ENCODE peak calls at places on chromosomes 5 and 9, in four cellular contexts. H is IMR-90; K is small intestine; V is CD8-positive, alpha-beta T cell. Y is an unnamed sample.

GRCh38 chr5:96381526-96381925 is 51.5 kb downstream of the PCSK1 start:
- DNase-seq in H (no peak), K (peak; percentile 27), V (no peak), Y (no peak)

GRCh38 chr5:62149894-62150293 is 156.1 kb upstream of the KIF2A start:
- DNase-seq in H (no peak), K (no peak), V (no peak), Y (no peak)

GRCh38 chr5:127088226-127088625 is 14.9 kb upstream of the C5orf63 start:
- DNase-seq in H (peak; percentile 97), K (peak; percentile 57), V (no peak), Y (peak; percentile 85)

GRCh38 chr5:112492291-112492690 is 73.2 kb upstream of the EPB41L4A start:
- DNase-seq in H (peak; percentile 23), K (peak; percentile 5), V (no peak), Y (no peak)

GRCh38 chr9:129235931-129236331 is 57.9 kb upstream of the IER5L start:
- DNase-seq in H (no peak), K (peak; percentile 50), V (peak; percentile 87), Y (no peak)

GRCh38 chr5:42889311-42889933 is 77.7 kb upstream of the SELENOP start:
- DNase-seq in H (peak; percentile 61), K (peak; percentile 87), V (peak; percentile 69), Y (no peak)

GRCh38 chr9:130399768-130400167 is 45.0 kb upstream of the ASS1 start:
- DNase-seq in H (no peak), K (no peak), V (no peak), Y (no peak)

GRCh38 chr9:109355564-109356297 is 34.9 kb upstream of the EPB41L4B start:
- DNase-seq in H (no peak), K (no peak), V (no peak), Y (no peak)

GRCh38 chr9:1170918-1171317 is 120.8 kb downstream of the DMRT2 start:
- DNase-seq in H (no peak), K (no peak), V (no peak), Y (no peak)

GRCh38 chr5:53358794-53359193 is 121.6 kb upstream of the FST start:
- DNase-seq in H (no peak), K (no peak), V (no peak), Y (no peak)

GRCh38 chr9:4301302-4301701 is 1.4 kb upstream of the GLIS3 start:
- DNase-seq in H (peak; percentile 70), K (no peak), V (no peak), Y (no peak)

GRCh38 chr5:154456540-154456939 is 10.7 kb downstream of the SAP30L start:
- DNase-seq in H (no peak), K (no peak), V (no peak), Y (no peak)

GRCh38 chr9:97500765-97501176 is 695 bp upstream of the TMOD1 start:
- DNase-seq in H (no peak), K (no peak), V (no peak), Y (no peak)

GRCh38 chr9:90825586-90825985 is 24.0 kb downstream of the SYK start:
- DNase-seq in H (no peak), K (no peak), V (no peak), Y (no peak)

GRCh38 chr9:90826326-90827020 is 24.9 kb downstream of the SYK start:
- DNase-seq in H (no peak), K (no peak), V (no peak), Y (no peak)

GRCh38 chr9:90822866-90823265 is 21.2 kb downstream of the SYK start:
- DNase-seq in H (no peak), K (no peak), V (no peak), Y (no peak)

GRCh38 chr9:90816690-90817089 is 15.1 kb downstream of the SYK start:
- DNase-seq in H (no peak), K (no peak), V (no peak), Y (no peak)

GRCh38 chr9:90821697-90822096 is 20.1 kb downstream of the SYK start:
- DNase-seq in H (peak; percentile 10), K (no peak), V (no peak), Y (no peak)
- H3K27ac ChIP-seq in H (no peak overlapping the region), K (no peak overlapping the region), V (no peak overlapping the region), Y (no peak overlapping the region)

GRCh38 chr5:174573210-174574014 is 151.0 kb upstream of the MSX2 start:
- DNase-seq in H (peak; percentile 19), K (no peak), V (no peak), Y (no peak)

GRCh38 chr5:174570662-174571061 is 153.7 kb upstream of the MSX2 start:
- DNase-seq in H (peak; percentile 20), K (no peak), V (no peak), Y (no peak)

GRCh38 chr5:174572591-174572990 is 151.8 kb upstream of the MSX2 start:
- DNase-seq in H (peak; percentile 29), K (no peak), V (no peak), Y (no peak)

GRCh38 chr5:174575043-174575442 is 149.3 kb upstream of the MSX2 start:
- DNase-seq in H (no peak), K (no peak), V (no peak), Y (no peak)

DNA sequence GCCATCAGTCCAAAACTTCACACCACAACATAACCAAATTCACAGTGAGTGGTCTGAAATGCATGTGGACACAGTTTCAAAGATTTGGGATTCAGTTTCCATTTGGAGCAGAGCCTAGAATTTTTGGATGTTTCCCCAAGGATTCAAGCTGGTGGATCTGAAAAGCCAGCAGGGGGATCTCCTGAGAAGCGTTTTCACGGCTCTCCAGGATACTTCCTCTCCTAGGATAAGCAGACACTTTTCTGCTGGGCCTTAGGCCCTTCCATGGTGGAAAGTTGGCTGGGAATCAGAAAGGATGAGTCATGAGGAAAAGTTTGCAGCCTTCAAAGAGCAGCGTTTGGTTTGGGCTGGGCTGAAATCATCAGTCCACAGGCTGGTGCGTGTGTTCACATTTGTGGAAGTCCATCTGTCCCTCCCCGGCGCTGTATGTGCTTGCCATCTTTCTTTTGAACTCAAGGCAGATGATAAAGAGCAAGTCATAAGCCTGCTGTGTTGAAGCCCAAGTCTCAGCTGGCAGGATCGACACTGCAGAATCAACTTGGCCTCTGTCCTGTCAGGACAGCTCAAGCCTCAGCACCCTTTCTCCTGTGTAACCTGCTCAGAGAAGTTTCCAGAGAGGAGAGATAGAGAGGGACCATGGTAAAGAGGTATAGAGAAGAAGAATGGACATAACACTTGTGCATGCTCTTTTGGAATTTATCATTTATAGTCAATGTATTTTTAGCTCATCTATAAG is 152.6 kb upstream of the MSX2 start:
- DNase-seq in H (peak; percentile 98), K (peak; percentile 90), V (no peak), Y (peak; percentile 60)
- H3K27ac ChIP-seq in H (peak overlapping the region; percentile 77), K (no peak overlapping the region), V (no peak overlapping the region), Y (peak overlapping the region; percentile 31)

DNA sequence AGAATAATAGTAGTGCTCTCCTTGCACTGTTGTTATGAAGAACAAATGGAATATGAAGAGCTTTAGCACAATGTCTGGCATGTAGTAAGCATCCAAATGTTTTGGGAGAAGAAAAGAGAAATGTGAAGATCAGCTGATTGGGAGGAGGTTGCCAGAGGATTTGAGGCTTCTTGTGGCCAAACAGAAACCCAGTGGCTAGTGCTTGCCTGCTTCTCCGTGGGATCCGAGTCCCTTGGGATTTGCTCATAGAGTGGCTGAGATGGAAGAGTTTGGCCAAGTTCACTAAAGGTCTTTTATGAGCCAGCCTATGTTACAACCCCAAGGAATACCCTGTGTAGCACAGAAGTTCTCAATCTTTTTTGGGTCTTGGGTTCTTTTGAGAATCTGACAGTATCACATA is 86.0 kb downstream of the ANGPTL2 start:
- DNase-seq in H (no peak), K (no peak), V (no peak), Y (no peak)
- H3K27ac ChIP-seq in H (no peak overlapping the region), K (no peak overlapping the region), V (no peak overlapping the region), Y (no peak overlapping the region)

GRCh38 chr9:113220467-113221002 is 542 bp downstream of the FKBP15 start:
- DNase-seq in H (no peak), K (peak; percentile 28), V (no peak), Y (no peak)

GRCh38 chr9:113221800-113222481 is 597 bp downstream of the SLC31A1 start:
- DNase-seq in H (no peak), K (peak; percentile 90), V (no peak), Y (no peak)

GRCh38 chr9:113219972-113220371 is 1.1 kb downstream of the FKBP15 start:
- DNase-seq in H (peak; percentile 84), K (no peak), V (no peak), Y (no peak)

GRCh38 chr9:113221003-113221799 is at the start of the genes FKBP15 and SLC31A1:
- DNase-seq in H (peak; percentile 99), K (peak; percentile 98), V (peak; percentile 97), Y (peak; percentile 92)

DNA sequence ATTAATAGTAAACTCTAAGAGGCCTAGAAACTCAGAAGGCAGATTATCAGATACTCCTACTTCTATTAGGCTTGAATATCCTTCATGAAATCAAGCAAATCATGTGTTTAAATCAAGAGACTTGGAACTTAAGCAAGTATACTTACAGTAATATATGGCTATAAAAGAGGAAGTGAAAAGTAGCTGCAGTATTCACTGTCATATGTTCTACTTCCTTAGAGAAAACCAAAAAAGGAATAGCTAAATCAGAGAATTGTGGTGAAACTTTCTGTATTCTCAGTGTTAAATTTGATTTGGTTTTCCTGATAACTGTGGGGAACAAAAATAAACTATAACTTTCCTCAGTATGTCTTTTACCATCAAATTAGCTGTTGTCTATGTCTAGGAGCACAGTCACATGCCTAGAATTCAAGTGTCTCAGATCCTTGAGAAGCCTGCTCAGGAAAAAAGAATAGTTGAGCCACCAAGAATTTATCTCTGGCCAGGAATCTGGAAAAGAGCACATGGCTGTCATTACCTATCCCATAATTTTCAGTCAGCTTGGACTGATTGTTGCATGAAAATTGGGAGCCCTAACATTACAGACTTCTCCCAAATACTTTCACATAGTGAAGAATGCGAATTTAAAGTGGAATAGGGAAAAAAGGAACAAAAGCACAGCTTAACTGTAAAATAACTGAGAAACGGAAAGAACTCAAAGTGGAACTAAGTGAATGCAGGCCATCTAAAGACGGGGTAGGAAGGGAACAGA is 1.7 kb downstream of the FKBP15 start:
- DNase-seq in H (no peak), K (no peak), V (no peak), Y (no peak)
- H3K27ac ChIP-seq in H (no peak overlapping the region), K (peak overlapping the region; percentile 20), V (no peak overlapping the region), Y (no peak overlapping the region)

GRCh38 chr5:65981969-65982368 is 55.6 kb downstream of the ERBIN start:
- DNase-seq in H (no peak), K (no peak), V (no peak), Y (no peak)
- H3K27ac ChIP-seq in H (no peak overlapping the region), K (no peak overlapping the region), V (no peak overlapping the region), Y (no peak overlapping the region)

GRCh38 chr9:127776919-127777280 is 1.6 kb downstream of the SH2D3C start:
- DNase-seq in H (no peak), K (no peak), V (no peak), Y (no peak)
- H3K27ac ChIP-seq in H (no peak overlapping the region), K (peak overlapping the region; percentile 5), V (peak overlapping the region; percentile 56), Y (no peak overlapping the region)

GRCh38 chr9:72356019-72356653 is 8.9 kb downstream of the ZFAND5 start:
- DNase-seq in H (no peak), K (no peak), V (no peak), Y (no peak)

GRCh38 chr9:72353455-72354116 is 11.4 kb downstream of the ZFAND5 start:
- DNase-seq in H (no peak), K (no peak), V (no peak), Y (no peak)

GRCh38 chr9:72352911-72353388 is 12.1 kb downstream of the ZFAND5 start:
- DNase-seq in H (peak; percentile 42), K (no peak), V (no peak), Y (no peak)

GRCh38 chr9:72354704-72355103 is 10.3 kb downstream of the ZFAND5 start:
- DNase-seq in H (no peak), K (no peak), V (no peak), Y (no peak)

GRCh38 chr9:72355153-72355552 is 9.9 kb downstream of the ZFAND5 start:
- DNase-seq in H (no peak), K (no peak), V (no peak), Y (no peak)
- H3K27ac ChIP-seq in H (no peak overlapping the region), K (no peak overlapping the region), V (no peak overlapping the region), Y (no peak overlapping the region)